ENCODE peak calls at places on chromosome 6, in five cellular contexts. S is PC-3; Y is pancreas; K is tibial nerve; I is CD4-positive, alpha-beta T cell. J is an unnamed sample. For H3K9me3, the result is how much of the 10 kb centered on the place peaks cover.

GRCh38 chr6:149194815-149195558 is 122.5 kb upstream of the TAB2 start:
- DNase-seq in S (no peak), I (no peak), K (no peak), Y (no peak), J (no peak)

GRCh38 chr6:582370-582769 is 74.5 kb downstream of the HUS1B start:
- DNase-seq in Y (no peak), S (no peak), K (no peak), I (no peak), J (no peak)

GRCh38 chr6:132041706-132042105 is 90.5 kb upstream of the CCN2 start:
- DNase-seq in I (no peak), Y (no peak), S (no peak), K (no peak), J (no peak)

GRCh38 chr6:111718990-111719389 is 113.3 kb upstream of the TRAF3IP2 start:
- DNase-seq in K (no peak), I (no peak), Y (no peak), S (no peak), J (no peak)

GRCh38 chr6:29792123-29793035 is 35.2 kb upstream of the HLA-G start:
- DNase-seq in Y (peak), S (peak), K (peak), I (peak), J (peak)

GRCh38 chr6:17349437-17349836 is 44.0 kb upstream of the CAP2 start:
- DNase-seq in K (no peak), I (no peak), S (peak), Y (no peak), J (no peak)

GRCh38 chr6:69279805-69280204 is 517.0 kb downstream of the LMBRD1 start:
- DNase-seq in Y (no peak), S (no peak), I (no peak), K (no peak), J (no peak)

GRCh38 chr6:127069659-127070279 is 48.7 kb upstream of the RSPO3 start:
- DNase-seq in Y (no peak), K (no peak), S (peak), I (no peak), J (peak)

GRCh38 chr6:74404366-74404765 is 708.4 kb downstream of the CD109 start:
- DNase-seq in S (no peak), Y (no peak), K (no peak), I (no peak), J (no peak)

GRCh38 chr6:27375613-27376079 is 12.9 kb upstream of the ZNF391 start:
- DNase-seq in I (no peak), S (peak), K (no peak), Y (no peak), J (peak)

GRCh38 chr6:10138917-10139316 is 276.0 kb downstream of the TFAP2A start:
- DNase-seq in S (peak), I (no peak), Y (no peak), K (no peak), J (no peak)

GRCh38 chr6:8047466-8048292 is 16.5 kb downstream of the BLOC1S5 start:
- DNase-seq in S (peak), Y (no peak), I (no peak), K (no peak), J (peak)

GRCh38 chr6:76222189-76222588 is 149.7 kb upstream of the IMPG1 start:
- DNase-seq in I (no peak), K (no peak), Y (no peak), S (no peak), J (no peak)

GRCh38 chr6:89986650-89987074 is 92.4 kb downstream of the GJA10 start:
- DNase-seq in I (no peak), Y (no peak), S (peak), K (no peak), J (peak)

GRCh38 chr6:40295251-40295949 is 291.8 kb downstream of the LRFN2 start:
- DNase-seq in Y (no peak), K (no peak), I (no peak), S (no peak), J (peak)

GRCh38 chr6:80872951-80873308 is 766.5 kb downstream of the BCKDHB start:
- DNase-seq in Y (no peak), I (no peak), K (no peak), S (no peak), J (peak)
- H3K9me3 ChIP-seq in Y (under half), I (under half), K (under half), S (under half), J (under half)

GRCh38 chr6:133632206-133632605 is 256.7 kb upstream of the TCF21 start:
- DNase-seq in K (no peak), I (no peak), Y (no peak), S (peak), J (peak)

GRCh38 chr6:133630651-133631050 is 258.3 kb upstream of the TCF21 start:
- DNase-seq in Y (no peak), I (no peak), K (no peak), S (no peak), J (peak)

GRCh38 chr6:133632906-133633305 is 256.0 kb upstream of the TCF21 start:
- DNase-seq in I (no peak), Y (no peak), S (no peak), K (no peak), J (no peak)

GRCh38 chr6:133634474-133634873 is 254.4 kb upstream of the TCF21 start:
- DNase-seq in S (no peak), I (no peak), K (no peak), Y (no peak), J (no peak)

GRCh38 chr6:133631421-133631820 is 257.5 kb upstream of the TCF21 start:
- DNase-seq in S (peak), I (no peak), K (no peak), Y (no peak), J (no peak)
- TF ChIP-seq CTCF in S (no peak), I (no peak), K (no peak), Y (no peak), J (no peak)

GRCh38 chr6:6176132-6176531 is 144.3 kb downstream of the F13A1 start:
- DNase-seq in I (no peak), S (no peak), Y (no peak), K (no peak), J (no peak)
- H3K9me3 ChIP-seq in I (under half), S (under half), Y (under half), K (under half), J (under half)

GRCh38 chr6:36024154-36024760 is at the start of gene SLC26A8:
- DNase-seq in S (no peak), Y (peak), K (no peak), I (no peak), J (no peak)
- TF ChIP-seq CTCF in S (no peak), Y (no peak), K (no peak), I (no peak), J (no peak)

DNA sequence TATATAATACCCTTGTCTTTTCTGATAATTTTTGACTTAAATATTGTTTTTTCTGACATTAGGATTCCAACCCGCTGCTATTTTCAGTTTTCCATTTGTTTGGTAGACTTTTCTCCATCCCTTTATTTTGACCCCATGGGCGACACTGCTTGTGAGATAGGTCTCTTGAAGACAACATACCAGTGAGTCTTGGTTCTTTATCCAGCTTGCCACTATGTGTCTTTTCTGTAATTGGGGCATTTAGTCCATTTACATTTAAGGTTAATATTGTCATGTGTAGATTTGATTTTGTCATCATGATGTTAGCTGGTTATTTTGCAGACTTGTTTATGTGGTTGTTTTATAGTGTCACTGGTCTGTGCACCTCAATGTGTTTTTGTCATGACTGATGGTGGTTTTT is 67.7 kb upstream of the IRAK1BP1 start:
- DNase-seq in Y (no peak), I (no peak), K (no peak), S (no peak), J (no peak)
- H3K9me3 ChIP-seq in Y (under half), I (under half), K (under half), S (under half), J (under half)

GRCh38 chr6:88975369-88975768 is 12.0 kb upstream of the RNGTT start:
- DNase-seq in K (no peak), Y (no peak), S (no peak), I (no peak), J (no peak)
- TF ChIP-seq CTCF in K (no peak), Y (no peak), S (peak), I (no peak), J (peak)

GRCh38 chr6:119921491-119922010 is 572.0 kb upstream of the MAN1A1 start:
- DNase-seq in S (no peak), I (no peak), K (no peak), Y (no peak), J (no peak)
- H3K9me3 ChIP-seq in S (under half), I (under half), K (under half), Y (under half), J (under half)

DNA sequence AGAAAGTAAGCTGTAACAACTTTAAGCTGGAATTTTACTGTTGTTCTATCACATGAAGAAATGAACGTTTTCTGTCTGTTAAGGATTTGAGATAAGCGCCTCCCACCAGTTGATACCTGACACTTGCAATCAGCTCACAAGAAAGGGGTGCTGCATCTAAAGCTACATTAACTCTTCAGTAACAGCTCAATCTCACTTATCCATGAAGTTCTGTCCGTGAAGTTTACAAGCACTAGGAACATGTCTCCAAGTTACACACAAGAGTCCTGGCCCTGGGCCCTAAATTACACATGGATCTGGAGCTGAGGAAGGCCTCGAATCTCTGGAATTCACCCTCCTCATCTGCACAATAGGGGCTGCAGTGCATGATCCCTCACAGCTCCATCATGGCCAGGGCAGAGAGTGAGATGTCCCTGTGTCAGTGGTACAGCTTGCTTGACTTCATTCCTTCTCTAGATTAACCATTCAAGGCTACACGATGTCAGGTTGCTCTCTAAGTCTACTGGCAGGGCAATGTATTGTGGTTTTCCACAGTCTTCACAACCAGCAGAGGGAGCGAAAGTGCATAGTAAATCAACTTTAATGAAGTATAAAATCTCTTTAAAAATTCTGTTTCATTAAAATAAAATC is 182.4 kb upstream of the MCHR2 start:
- DNase-seq in S (peak), I (no peak), K (no peak), Y (no peak), J (peak)
- TF ChIP-seq CTCF in S (peak), I (no peak), K (peak), Y (no peak), J (peak)

J was measured in A673.